ENCODE peak calls at places on chromosomes 13 and 19, in five cellular contexts. L is foreskin fibroblast, E is astrocyte of the spinal cord, O is fibroblast of lung, W is fibroblast of pulmonary artery. I is an unnamed sample.

GRCh38 chr19:55383279-55383788 is 758 bp downstream of the TMEM238 start:
- DNase-seq in W (no peak), O (no peak), E (no peak), L (no peak), I (no peak)

GRCh38 chr19:35545001-35545854 is at the start of gene TMEM147:
- DNase-seq in E (peak), W (peak), O (peak), L (peak), I (peak)

GRCh38 chr19:44903216-44903601 is 2.4 kb upstream of the APOE start:
- DNase-seq in O (no peak), W (no peak), E (no peak), L (no peak), I (no peak)

GRCh38 chr19:49222011-49222410 is 64.4 kb downstream of the TRPM4 start:
- DNase-seq in E (no peak), O (no peak), L (no peak), W (no peak), I (no peak)

GRCh38 chr13:112185466-112185865 is 118.5 kb downstream of the SOX1 start:
- DNase-seq in O (no peak), W (no peak), L (no peak), E (no peak), I (no peak)

GRCh38 chr13:64127192-64127591 is 2711.5 kb upstream of the PCDH20 start:
- DNase-seq in L (no peak), E (no peak), O (no peak), W (no peak), I (no peak)

GRCh38 chr19:27689734-27690241 is 1523.2 kb downstream of the UQCRFS1 start:
- DNase-seq in O (no peak), W (no peak), E (no peak), L (no peak), I (no peak)

GRCh38 chr13:105814219-105814901 is 721.1 kb downstream of the EFNB2 start:
- DNase-seq in E (no peak), O (no peak), W (no peak), L (no peak), I (no peak)

GRCh38 chr13:44884076-44884729 is 105.1 kb downstream of the NUFIP1 start:
- DNase-seq in W (peak), E (peak), O (peak), L (peak), I (peak)

GRCh38 chr13:73299787-73300186 is 241.0 kb downstream of the KLF5 start:
- DNase-seq in E (peak), O (no peak), W (no peak), L (no peak), I (no peak)

GRCh38 chr13:44693156-44693826 is 117.2 kb upstream of the TSC22D1 start:
- DNase-seq in L (no peak), W (no peak), O (no peak), E (no peak), I (no peak)

GRCh38 chr19:55660404-55660803 is 5.6 kb downstream of the U2AF2 start:
- DNase-seq in W (no peak), E (no peak), O (no peak), L (no peak), I (no peak)

GRCh38 chr13:94657167-94657566 is 55.2 kb downstream of the SOX21 start:
- DNase-seq in L (no peak), W (peak), E (no peak), O (peak), I (peak)

GRCh38 chr19:18436651-18437478 is 1.1 kb downstream of the ISYNA1 start:
- DNase-seq in O (peak), L (peak), W (peak), E (peak), I (peak)

GRCh38 chr19:16445238-16446107 is 26.3 kb downstream of the EPS15L1 start:
- DNase-seq in L (peak), O (peak), W (no peak), E (peak), I (peak)

GRCh38 chr19:10074153-10074552 is 12.0 kb upstream of the SHFL start:
- DNase-seq in W (peak), E (no peak), O (peak), L (peak), I (no peak)

GRCh38 chr13:72255908-72256307 is 388.9 kb upstream of the DACH1 start:
- DNase-seq in W (peak), E (peak), O (peak), L (no peak), I (peak)

GRCh38 chr13:40060318-40061007 is 405.0 kb downstream of the COG6 start:
- DNase-seq in O (peak), L (peak), W (peak), E (peak), I (peak)

GRCh38 chr13:91988331-91988730 is 589.9 kb downstream of the GPC5 start:
- DNase-seq in E (no peak), W (no peak), O (no peak), L (no peak), I (no peak)

GRCh38 chr19:948842-949496 is 23.1 kb downstream of the ARID3A start:
- DNase-seq in O (no peak), L (no peak), W (no peak), E (no peak), I (no peak)

GRCh38 chr19:947090-947706 is 21.4 kb downstream of the ARID3A start:
- DNase-seq in L (no peak), E (no peak), W (no peak), O (no peak), I (no peak)

GRCh38 chr19:950352-951066 is 24.7 kb downstream of the ARID3A start:
- DNase-seq in O (no peak), E (no peak), L (no peak), W (no peak), I (no peak)

GRCh38 chr19:945401-946252 is 19.8 kb downstream of the ARID3A start:
- DNase-seq in L (no peak), O (no peak), E (no peak), W (no peak), I (no peak)

GRCh38 chr19:947707-948533 is 22.1 kb downstream of the ARID3A start:
- DNase-seq in E (no peak), W (no peak), O (no peak), L (no peak), I (no peak)
- H3K4me3 ChIP-seq in E (no peak), W (no peak), O (no peak), L (no peak), I (no peak)

DNA sequence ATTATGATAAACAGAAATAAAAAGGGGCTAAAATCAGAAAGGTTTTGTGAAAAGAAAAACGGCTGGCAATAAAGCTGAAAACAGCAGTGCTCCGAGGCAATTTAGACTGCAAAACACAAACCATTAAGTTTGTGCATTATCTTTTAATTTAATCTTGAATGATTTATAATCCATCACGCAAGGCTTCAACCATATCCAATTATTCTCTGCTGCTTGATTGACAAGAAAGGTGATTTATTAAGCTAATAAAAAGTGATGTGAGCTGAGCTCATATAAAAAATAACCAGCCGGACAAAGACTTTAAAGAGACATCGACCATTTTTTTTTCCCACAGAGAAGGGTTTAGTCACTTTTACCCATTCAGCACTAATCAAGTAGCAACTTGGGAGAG is 33.6 kb downstream of the TSHZ3 start:
- DNase-seq in E (no peak), L (no peak), O (no peak), W (no peak), I (no peak)
- H3K4me3 ChIP-seq in E (no peak), L (no peak), O (no peak), W (no peak), I (no peak)

DNA sequence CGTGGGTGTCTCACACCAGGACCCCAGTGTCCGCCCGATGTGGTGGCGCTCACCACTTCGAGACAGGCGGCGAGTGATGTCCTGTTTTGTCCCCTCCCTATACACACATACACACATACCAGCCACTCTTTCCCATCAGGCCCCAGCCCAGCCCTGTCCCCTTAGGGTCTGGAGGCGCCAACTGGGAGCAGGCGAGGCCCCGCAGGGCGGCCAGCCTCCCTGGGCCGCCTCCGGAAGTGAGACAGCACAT is 38.1 kb upstream of the NANOS3 start:
- DNase-seq in L (no peak), E (no peak), O (no peak), W (no peak), I (no peak)
- H3K4me3 ChIP-seq in L (peak), E (peak), O (peak), W (peak), I (peak)

DNA sequence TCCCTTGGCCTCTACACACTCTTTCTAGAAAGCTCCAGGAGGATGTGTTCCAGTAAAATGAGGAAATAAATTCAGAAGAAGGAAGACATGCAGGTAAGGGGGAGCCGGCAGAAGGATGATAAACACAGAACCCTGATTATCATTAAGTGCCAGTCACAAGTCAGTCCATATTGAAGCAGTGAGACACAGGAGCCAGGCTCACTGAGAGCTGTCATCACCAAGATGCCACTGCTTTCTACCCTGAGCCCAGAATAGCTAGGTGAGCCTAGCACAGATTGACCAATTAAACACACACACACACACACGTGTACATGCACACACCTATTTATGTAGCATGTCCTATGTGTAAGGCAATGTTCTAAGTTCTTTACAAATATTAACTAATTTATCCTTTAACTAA is 211.4 kb upstream of the IPO5 start:
- DNase-seq in W (no peak), L (no peak), O (no peak), E (no peak), I (no peak)
- H3K4me3 ChIP-seq in W (no peak), L (no peak), O (no peak), E (no peak), I (no peak)

GRCh38 chr19:3604987-3605343 is 1.7 kb downstream of the TBXA2R start:
- DNase-seq in W (no peak), E (no peak), L (no peak), O (no peak), I (no peak)

GRCh38 chr19:3606174-3606689 is 443 bp downstream of the TBXA2R start:
- DNase-seq in W (no peak), O (no peak), E (no peak), L (no peak), I (no peak)

GRCh38 chr19:3604227-3604986 is 2.3 kb downstream of the TBXA2R start:
- DNase-seq in O (no peak), L (no peak), E (no peak), W (no peak), I (no peak)

GRCh38 chr19:3605770-3606169 is 905 bp downstream of the TBXA2R start:
- DNase-seq in W (no peak), E (no peak), L (no peak), O (no peak), I (no peak)

GRCh38 chr19:3605361-3605760 is 1.3 kb downstream of the TBXA2R start:
- DNase-seq in O (no peak), E (no peak), L (no peak), W (no peak), I (no peak)
- H3K4me3 ChIP-seq in O (no peak), E (peak), L (peak), W (no peak), I (no peak)

GRCh38 chr19:50658438-50659317 is 9.4 kb downstream of the C19orf81 start:
- DNase-seq in L (peak), E (peak), O (peak), W (peak), I (peak)
- H3K4me3 ChIP-seq in L (peak), E (peak), O (peak), W (peak), I (peak)

DNA sequence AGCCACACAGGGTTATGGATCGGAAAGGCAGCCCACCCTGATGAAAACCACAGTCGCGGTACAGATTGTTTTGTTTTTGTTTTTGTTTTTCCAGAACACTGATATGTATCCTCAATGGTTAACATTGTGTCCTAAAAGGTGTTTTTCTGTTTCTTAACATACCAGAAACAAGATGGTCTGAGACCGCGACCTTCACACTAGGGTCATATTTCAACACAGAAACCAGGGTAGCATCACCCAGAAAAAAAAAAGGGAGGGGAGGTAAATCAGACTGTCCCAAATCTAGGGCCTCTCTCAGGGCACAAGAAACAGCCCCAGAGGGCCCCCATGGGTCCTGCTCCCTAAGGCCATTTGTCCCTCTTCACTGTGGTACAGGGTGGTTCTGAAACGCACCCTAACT is 66.5 kb downstream of the INSR start:
- DNase-seq in E (no peak), O (no peak), L (no peak), W (no peak), I (no peak)
- H3K4me3 ChIP-seq in E (no peak), O (no peak), L (no peak), W (no peak), I (no peak)

GRCh38 chr13:27264181-27264580 is 6.4 kb upstream of the RASL11A start:
- DNase-seq in O (peak), W (peak), E (peak), L (peak), I (peak)
- H3K4me3 ChIP-seq in O (no peak), W (no peak), E (no peak), L (no peak), I (no peak)

DNA sequence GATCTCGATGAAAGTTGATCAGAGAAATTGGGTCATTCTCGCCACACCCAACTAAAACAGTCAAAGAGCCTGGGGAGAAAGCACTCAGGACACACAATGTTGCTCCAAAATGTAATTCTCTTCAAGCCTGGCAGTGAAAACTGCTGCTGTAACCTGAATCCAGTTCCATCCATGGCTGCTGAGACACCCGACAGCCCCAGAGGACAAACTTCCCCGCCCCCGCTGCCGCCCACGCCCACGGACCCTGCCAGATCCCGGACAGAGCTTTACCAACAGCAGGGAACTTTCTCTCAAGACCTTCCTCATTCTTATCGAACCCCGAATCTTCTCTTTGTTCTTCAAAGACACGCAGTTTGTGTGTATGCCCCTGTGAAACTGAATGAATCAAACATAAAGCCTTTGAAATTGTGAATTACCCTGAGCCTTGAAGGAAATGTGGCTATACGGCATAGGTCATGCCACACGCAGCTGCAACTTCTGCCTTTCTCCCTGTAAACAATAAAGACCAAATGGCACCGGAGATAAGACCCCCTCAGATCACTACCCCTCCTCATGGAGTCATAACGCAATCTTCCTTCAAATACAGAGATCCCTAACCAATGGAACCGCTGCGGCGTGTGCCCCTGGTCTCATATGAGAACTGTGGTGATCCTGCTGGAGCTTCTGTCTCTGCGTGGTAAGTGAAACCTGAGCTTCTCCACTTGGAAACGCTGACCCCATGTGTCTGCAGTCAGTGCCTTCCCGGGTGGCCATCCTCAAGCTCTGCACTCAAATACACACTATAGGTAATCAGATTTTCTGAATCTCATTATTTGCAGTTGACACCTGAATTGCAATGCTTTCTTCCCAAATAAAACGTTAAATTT is 4.8 kb upstream of the LAMP1 start:
- DNase-seq in E (peak), O (peak), W (no peak), L (peak), I (no peak)
- H3K4me3 ChIP-seq in E (peak), O (peak), W (peak), L (peak), I (peak)

I was measured in skeletal muscle cell.